ENCODE peak calls at places on chromosomes 16 and 17, in ten cellular contexts. S is dorsolateral prefrontal cortex; H is mesendoderm; Z is AG08396; G is HFFc6; F is caudate nucleus; I is NCI-H460; V is NCI-H774; X is NCI-H748 treated with DMSO at 0.1 percent for 48 hours; K is activated CD8-positive, alpha-beta T cell treated with anti-CD3 and anti-CD28 coated beads, Interleukin-2, amount 10 ng/mL, durations not matched to agents 7 days and 5 days. T is an unnamed sample.

GRCh38 chr16:51053805-51054204 is 97.3 kb downstream of the SALL1 start:
- DNase-seq in I (no peak), H (no peak), S (no peak), G (no peak), K (no peak), F (no peak), V (no peak), X (no peak), Z (no peak), T (no peak)

GRCh38 chr17:76631821-76632565 is 11.6 kb downstream of the ST6GALNAC1 start:
- DNase-seq in K (no peak), G (no peak), Z (peak; percentile 43), V (no peak), I (no peak), H (no peak), X (no peak), S (no peak), F (no peak), T (peak; percentile 26)

GRCh38 chr16:11629071-11630030 is 38.9 kb upstream of the SNN start:
- DNase-seq in Z (no peak), K (no peak), V (no peak), I (no peak), H (peak; percentile 33), G (no peak), S (no peak), F (no peak), X (no peak), T (no peak)

GRCh38 chr17:41618341-41619161 is 5.8 kb downstream of the KRT17 start:
- DNase-seq in V (no peak), Z (no peak), K (no peak), X (no peak), F (no peak), S (no peak), H (no peak), G (no peak), I (no peak), T (no peak)

GRCh38 chr17:59381716-59382570 is 50.5 kb downstream of the YPEL2 start:
- DNase-seq in I (no peak), Z (no peak), K (no peak), S (peak; percentile 84), G (no peak), F (peak; percentile 75), V (peak; percentile 85), H (no peak), X (no peak), T (no peak)

GRCh38 chr17:64269687-64270649 is 6.9 kb upstream of the TEX2 start:
- DNase-seq in S (peak; percentile 49), F (no peak), H (no peak), G (no peak), X (no peak), V (no peak), I (no peak), K (no peak), Z (no peak), T (no peak)

GRCh38 chr16:76910931-76911330 is 280.1 kb upstream of the MON1B start:
- DNase-seq in V (no peak), F (no peak), H (no peak), G (no peak), K (no peak), Z (no peak), I (peak; percentile 15), X (no peak), S (no peak), T (peak; percentile 91)

GRCh38 chr17:4840893-4841242 is 7.7 kb downstream of the MINK1 start:
- DNase-seq in H (no peak), V (no peak), K (no peak), X (no peak), G (no peak), Z (no peak), I (no peak), F (no peak), S (no peak), T (no peak)

GRCh38 chr17:63881935-63882601 is at the start of gene GH2:
- DNase-seq in S (no peak), G (peak; percentile 46), V (peak; percentile 26), H (peak; percentile 82), Z (peak; percentile 78), K (peak; percentile 75), I (peak; percentile 54), X (no peak), F (no peak), T (peak; percentile 50)

GRCh38 chr17:50149425-50150353 is 788 bp downstream of the PPP1R9B start:
- DNase-seq in S (peak; percentile 54), H (peak; percentile 78), G (no peak), V (peak; percentile 63), Z (peak; percentile 64), I (no peak), K (peak; percentile 62), F (peak; percentile 31), X (peak; percentile 32), T (peak; percentile 69)

GRCh38 chr17:74113952-74114351 is 89.5 kb upstream of the RPL38 start:
- DNase-seq in F (no peak), V (no peak), K (no peak), Z (no peak), X (no peak), G (no peak), S (no peak), H (no peak), I (no peak), T (no peak)

GRCh38 chr16:16178455-16179162 is 44.7 kb downstream of the ABCC6 start:
- DNase-seq in S (no peak), F (no peak), X (no peak), H (no peak), V (no peak), Z (no peak), K (no peak), G (no peak), I (no peak), T (no peak)

GRCh38 chr16:17347624-17348023 is 123.1 kb downstream of the XYLT1 start:
- DNase-seq in F (no peak), H (no peak), V (no peak), X (no peak), S (no peak), Z (no peak), G (no peak), I (no peak), K (no peak), T (no peak)

GRCh38 chr17:63740464-63741181 is 976 bp downstream of the STRADA start:
- DNase-seq in H (peak; percentile 4), I (peak; percentile 4), K (no peak), S (no peak), F (no peak), V (no peak), G (peak; percentile 15), Z (peak; percentile 13), X (no peak), T (peak; percentile 3)

GRCh38 chr17:16941072-16941641 is 30.8 kb downstream of the TNFRSF13B start:
- DNase-seq in G (no peak), H (no peak), V (no peak), S (peak; percentile 31), Z (no peak), I (no peak), K (no peak), X (no peak), F (no peak), T (no peak)

GRCh38 chr17:29747660-29748059 is 124.9 kb upstream of the CORO6 start:
- DNase-seq in V (no peak), H (no peak), G (peak; percentile 2), S (no peak), X (no peak), Z (no peak), K (no peak), F (no peak), I (no peak), T (peak; percentile 42)

GRCh38 chr16:17607624-17608023 is 136.9 kb upstream of the XYLT1 start:
- DNase-seq in X (no peak), V (no peak), H (no peak), S (no peak), Z (no peak), I (no peak), K (no peak), G (no peak), F (no peak), T (no peak)

GRCh38 chr16:89123001-89123830 is 29.6 kb downstream of the ACSF3 start:
- DNase-seq in V (no peak), I (no peak), Z (no peak), X (no peak), K (no peak), H (no peak), G (no peak), F (no peak), S (no peak), T (peak; percentile 14)

GRCh38 chr16:68249361-68249760 is 4.2 kb downstream of the PLA2G15 start:
- DNase-seq in K (no peak), X (no peak), V (no peak), S (no peak), H (no peak), Z (no peak), F (no peak), G (no peak), I (no peak), T (no peak)

GRCh38 chr16:65763640-65764305 is 602.7 kb upstream of the CDH5 start:
- DNase-seq in H (no peak), G (no peak), Z (no peak), I (no peak), V (no peak), X (no peak), K (no peak), S (no peak), F (no peak), T (no peak)

GRCh38 chr16:12168054-12169018 is 191.8 kb downstream of the SNX29 start:
- DNase-seq in S (no peak), I (no peak), F (peak; percentile 42), G (no peak), K (no peak), X (no peak), Z (no peak), H (no peak), V (no peak), T (no peak)

GRCh38 chr17:38598536-38598935 is 7.2 kb downstream of the SRCIN1 start:
- DNase-seq in G (peak; percentile 55), S (no peak), X (no peak), F (peak; percentile 43), H (peak; percentile 98), V (peak; percentile 95), K (peak; percentile 45), Z (peak; percentile 46), I (peak; percentile 65), T (peak; percentile 66)

GRCh38 chr16:47877166-47877565 is 278.6 kb downstream of the ABCC12 start:
- DNase-seq in F (no peak), S (no peak), Z (no peak), G (no peak), X (no peak), H (no peak), K (no peak), I (no peak), V (no peak), T (no peak)

GRCh38 chr17:33750943-33751701 is 458.0 kb upstream of the ASIC2 start:
- DNase-seq in I (peak; percentile 47), Z (peak; percentile 71), G (peak; percentile 55), F (peak; percentile 61), K (peak; percentile 80), X (peak; percentile 56), V (peak; percentile 57), S (peak; percentile 80), H (peak; percentile 81), T (peak; percentile 47)

GRCh38 chr17:49707246-49707607 is 537 bp downstream of the SLC35B1 start:
- DNase-seq in F (no peak), K (peak; percentile 58), X (no peak), G (no peak), Z (no peak), H (peak; percentile 34), V (no peak), S (no peak), I (no peak), T (peak; percentile 31)

GRCh38 chr17:63136381-63137012 is 170.5 kb downstream of the TANC2 start:
- DNase-seq in G (no peak), H (peak; percentile 9), X (no peak), F (peak; percentile 28), I (no peak), S (no peak), K (no peak), V (no peak), Z (no peak), T (no peak)

GRCh38 chr17:76171701-76172100 is 30.7 kb upstream of the FOXJ1 start:
- DNase-seq in F (no peak), I (no peak), X (no peak), G (no peak), S (no peak), V (peak; percentile 10), K (no peak), H (no peak), Z (no peak), T (no peak)

GRCh38 chr16:75219838-75220237 is 1.1 kb downstream of the CTRB1 start:
- DNase-seq in G (no peak), Z (no peak), F (no peak), X (no peak), K (peak; percentile 62), I (no peak), H (no peak), S (no peak), V (no peak), T (no peak)